ENCODE peak calls at places on chromosome 6, in four cellular contexts. R, X, A and T are unnamed samples.

GRCh38 chr6:7888587-7889357 is 21.8 kb downstream of the TXNDC5 start:
- DNase-seq in R (no peak), X (no peak), A (no peak), T (no peak)

GRCh38 chr6:35014341-35014740 is 125.3 kb downstream of the ANKS1A start:
- DNase-seq in R (no peak), X (no peak), A (no peak), T (no peak)

GRCh38 chr6:15870354-15871043 is 207.7 kb upstream of the DTNBP1 start:
- DNase-seq in R (no peak), X (no peak), A (peak), T (no peak)

GRCh38 chr6:15551262-15551661 is 111.6 kb downstream of the DTNBP1 start:
- DNase-seq in R (no peak), X (no peak), A (no peak), T (no peak)

GRCh38 chr6:123940551-123940950 is 136.9 kb downstream of the NKAIN2 start:
- DNase-seq in R (no peak), X (no peak), A (peak), T (no peak)

GRCh38 chr6:96520039-96520850 is 1.4 kb upstream of the UFL1 start:
- DNase-seq in R (no peak), X (no peak), A (peak), T (no peak)

GRCh38 chr6:11439017-11439420 is 98.5 kb upstream of the TMEM170B start:
- DNase-seq in R (no peak), X (no peak), A (no peak), T (no peak)

GRCh38 chr6:111263837-111264236 is 176.5 kb downstream of the SLC16A10 start:
- DNase-seq in R (no peak), X (no peak), A (peak), T (no peak)

GRCh38 chr6:97009781-97010492 is 85.4 kb downstream of the KLHL32 start:
- DNase-seq in R (no peak), X (no peak), A (no peak), T (no peak)

GRCh38 chr6:107713214-107713962 is 110.7 kb downstream of the SCML4 start:
- DNase-seq in R (peak), X (no peak), A (no peak), T (no peak)

GRCh38 chr6:30263734-30264133 is 50.5 kb upstream of the TRIM26 start:
- DNase-seq in R (no peak), X (no peak), A (peak), T (no peak)

GRCh38 chr6:145755682-145756081 is 20.4 kb upstream of the EPM2A start:
- DNase-seq in R (no peak), X (no peak), A (no peak), T (no peak)

GRCh38 chr6:143060806-143061596 is at the start of gene AIG1:
- DNase-seq in R (peak), X (peak), A (no peak), T (peak)

GRCh38 chr6:158204616-158205015 is 36.5 kb downstream of the GTF2H5 start:
- DNase-seq in R (no peak), X (no peak), A (no peak), T (no peak)

GRCh38 chr6:136643850-136644596 is 93.8 kb upstream of the MAP7 start:
- DNase-seq in R (peak), X (peak), A (peak), T (peak)

GRCh38 chr6:15044146-15044882 is 201.6 kb upstream of the JARID2 start:
- DNase-seq in R (no peak), X (no peak), A (no peak), T (no peak)

GRCh38 chr6:138494312-138494711 is 5.0 kb downstream of the NHSL1 start:
- DNase-seq in R (no peak), X (no peak), A (no peak), T (no peak)

GRCh38 chr6:132131777-132132176 is 180.6 kb upstream of the CCN2 start:
- DNase-seq in R (no peak), X (no peak), A (peak), T (no peak)

GRCh38 chr6:38720295-38720694 is 5.2 kb downstream of the DNAH8 start:
- DNase-seq in R (no peak), X (no peak), A (peak), T (no peak)

GRCh38 chr6:137999815-138000214 is 107.4 kb downstream of the PERP start:
- DNase-seq in R (no peak), X (no peak), A (no peak), T (no peak)

GRCh38 chr6:80872194-80872950 is 765.9 kb downstream of the BCKDHB start:
- DNase-seq in R (no peak), X (no peak), A (no peak), T (no peak)

GRCh38 chr6:131854803-131855202 is 47.0 kb downstream of the ENPP1 start:
- DNase-seq in R (no peak), X (no peak), A (no peak), T (no peak)

DNA sequence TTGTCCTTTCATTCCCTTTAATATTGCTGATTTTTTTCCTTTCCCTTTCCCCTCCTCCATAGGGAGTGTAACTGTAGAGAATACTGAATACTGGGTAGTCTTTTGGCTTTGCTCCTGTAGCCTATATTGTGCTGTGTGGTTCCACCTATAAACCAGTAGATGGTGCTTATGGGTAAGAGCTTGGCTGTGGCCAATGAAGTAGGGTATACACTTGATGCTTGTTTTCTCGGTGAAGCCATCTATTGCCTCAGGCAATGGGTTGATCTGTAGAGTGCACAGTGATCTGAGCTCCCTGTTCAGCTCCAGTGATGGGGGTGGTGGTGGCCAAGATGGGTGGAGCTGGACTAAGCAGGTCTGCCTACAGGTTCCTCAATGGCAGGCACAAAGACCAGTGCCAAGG is 203.3 kb upstream of the IMPG1 start:
- DNase-seq in R (no peak), X (no peak), A (no peak), T (no peak)
- TF ChIP-seq CTCF in R (no peak), X (no peak), A (no peak), T (peak)

DNA sequence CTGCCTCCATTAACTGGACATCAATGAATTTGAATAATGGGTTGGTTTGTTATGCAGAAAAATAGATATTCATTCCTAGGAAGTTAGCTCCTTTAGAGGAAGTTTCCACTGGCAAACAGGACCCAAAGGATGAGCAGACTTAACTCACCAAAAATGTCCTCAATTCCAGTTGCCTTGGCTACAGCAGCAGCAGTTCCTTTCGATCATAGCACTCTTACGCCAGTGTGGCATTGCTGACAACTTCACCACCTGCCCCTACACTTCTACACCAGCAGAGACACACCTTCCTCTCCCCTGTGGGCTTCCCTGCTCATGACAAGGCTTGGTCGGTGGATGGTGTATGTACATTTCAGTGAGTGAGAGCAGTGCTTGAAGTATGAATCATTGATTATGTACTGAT is 532.8 kb downstream of the QKI start:
- DNase-seq in R (no peak), X (no peak), A (no peak), T (no peak)
- TF ChIP-seq CTCF in R (no peak), X (no peak), A (no peak), T (no peak)

GRCh38 chr6:113184291-113184690 is 672.9 kb upstream of the MARCKS start:
- DNase-seq in R (no peak), X (no peak), A (no peak), T (no peak)
- TF ChIP-seq CTCF in R (no peak), X (no peak), A (no peak), T (no peak)

DNA sequence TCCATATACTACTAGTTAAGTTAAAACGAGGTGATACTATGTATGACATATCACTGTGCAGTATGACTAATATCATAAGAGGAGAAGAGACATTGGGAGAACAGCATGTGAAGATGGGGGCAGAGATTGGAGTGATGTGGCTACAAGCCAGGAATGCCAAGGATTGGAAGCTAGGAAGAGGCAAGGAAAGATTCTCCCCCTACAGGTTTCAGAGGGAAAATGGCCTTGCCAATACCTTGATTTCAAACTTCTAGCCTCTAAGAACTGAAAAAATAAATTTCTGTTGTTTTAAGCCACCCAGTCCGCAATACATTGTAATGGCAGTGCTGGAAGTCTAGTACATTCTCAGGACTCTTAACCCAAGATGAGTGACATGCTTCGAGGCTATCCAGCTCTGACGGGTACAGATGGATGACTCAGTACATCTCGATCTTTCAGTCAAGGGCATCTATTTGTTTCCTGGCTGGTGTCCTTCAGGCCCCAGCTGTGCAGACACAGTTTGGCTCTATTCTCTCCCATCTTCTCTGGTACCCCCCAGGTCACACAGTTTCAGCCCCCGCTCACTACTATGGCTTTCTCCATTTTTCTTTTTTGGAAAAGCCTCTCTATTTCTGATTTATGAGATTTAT is 55.5 kb upstream of the THEMIS start:
- DNase-seq in R (no peak), X (no peak), A (peak), T (no peak)
- TF ChIP-seq CTCF in R (no peak), X (no peak), A (no peak), T (peak)

GRCh38 chr6:28682542-28682941 is 156.9 kb downstream of the GPX5 start:
- DNase-seq in R (no peak), X (no peak), A (no peak), T (no peak)

DNA sequence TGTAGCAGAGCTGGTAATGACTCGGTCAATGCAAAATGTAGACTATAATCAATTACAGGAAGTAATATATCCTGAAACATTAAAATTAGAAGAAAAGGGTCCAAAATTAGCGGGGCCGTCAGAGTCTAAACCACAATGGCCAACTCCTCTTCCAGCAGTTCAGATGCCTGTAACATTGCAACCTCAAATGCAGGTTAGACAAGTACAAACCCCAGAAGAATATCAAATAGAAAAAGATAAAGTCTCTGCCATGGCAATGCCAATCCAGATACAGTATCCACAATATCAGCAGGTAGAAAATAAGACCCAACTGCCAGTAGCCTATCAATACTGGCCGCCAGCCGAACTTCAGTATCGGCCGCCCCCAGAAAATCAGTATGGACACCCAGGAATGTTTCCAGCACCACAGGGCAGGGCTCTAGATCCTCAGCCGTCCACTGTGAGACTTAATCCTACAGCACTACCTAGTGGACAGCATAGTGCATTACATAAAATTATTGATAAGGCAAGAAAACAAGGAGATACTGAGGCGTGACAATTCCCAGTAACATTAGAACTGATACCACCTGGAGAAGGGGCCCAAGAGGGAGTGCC is 158.4 kb downstream of the GPX5 start:
- DNase-seq in R (no peak), X (peak), A (peak), T (peak)
- TF ChIP-seq CTCF in R (peak), X (peak), A (peak), T (peak)

GRCh38 chr6:3938715-3939376 is 89.7 kb downstream of the FAM50B start:
- DNase-seq in R (no peak), X (no peak), A (no peak), T (no peak)
- TF ChIP-seq CTCF in R (no peak), X (no peak), A (no peak), T (no peak)

DNA sequence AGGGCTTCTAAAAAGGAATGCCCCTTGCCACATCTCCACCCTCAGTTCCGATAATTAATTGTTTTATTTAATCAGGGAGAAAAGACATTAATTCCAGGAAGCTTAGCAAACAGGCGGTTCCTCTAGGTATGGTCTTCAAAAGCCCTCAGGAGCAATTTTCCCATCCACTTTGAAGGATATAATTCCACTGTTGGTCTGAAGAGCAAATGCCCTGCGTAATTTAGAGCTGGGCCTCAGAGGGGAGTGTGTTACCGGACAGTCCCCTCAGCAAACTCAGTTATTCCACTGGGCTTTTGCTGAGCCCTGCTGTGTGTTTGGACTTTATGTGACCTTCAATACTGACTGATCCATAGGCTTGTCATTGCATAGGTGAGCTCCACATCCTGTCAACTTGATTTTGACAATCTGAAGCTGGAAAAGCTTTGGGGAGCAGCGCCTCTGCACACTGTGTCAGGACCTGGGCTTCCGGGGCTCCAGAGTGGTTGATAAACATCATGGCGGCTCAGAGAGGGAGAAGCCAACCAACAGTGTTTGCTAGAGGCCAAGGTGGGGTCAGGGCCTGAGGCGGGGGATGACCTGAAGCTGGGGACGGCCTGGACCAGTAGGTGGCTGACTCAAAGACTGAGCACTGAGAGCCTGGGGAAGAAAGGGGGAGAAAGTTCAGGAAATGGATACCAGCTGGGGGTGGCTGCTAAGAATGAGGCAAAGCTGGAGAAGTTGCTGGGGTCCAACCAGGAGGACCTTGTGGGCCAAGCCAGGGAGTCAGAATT is 43.5 kb downstream of the PPP1R14C start:
- DNase-seq in R (no peak), X (no peak), A (no peak), T (no peak)
- TF ChIP-seq CTCF in R (no peak), X (no peak), A (no peak), T (no peak)

GRCh38 chr6:165686966-165687365 is 23.9 kb upstream of the PDE10A start:
- DNase-seq in R (no peak), X (no peak), A (no peak), T (no peak)

GRCh38 chr6:165694296-165694695 is 31.3 kb upstream of the PDE10A start:
- DNase-seq in R (no peak), X (no peak), A (no peak), T (no peak)

GRCh38 chr6:165692106-165692653 is 29.1 kb upstream of the PDE10A start:
- DNase-seq in R (no peak), X (no peak), A (no peak), T (no peak)

GRCh38 chr6:165685302-165685701 is 22.3 kb upstream of the PDE10A start:
- DNase-seq in R (no peak), X (no peak), A (no peak), T (no peak)

GRCh38 chr6:165689699-165690098 is 26.7 kb upstream of the PDE10A start:
- DNase-seq in R (no peak), X (no peak), A (no peak), T (no peak)
- TF ChIP-seq CTCF in R (no peak), X (no peak), A (no peak), T (peak)

DNA sequence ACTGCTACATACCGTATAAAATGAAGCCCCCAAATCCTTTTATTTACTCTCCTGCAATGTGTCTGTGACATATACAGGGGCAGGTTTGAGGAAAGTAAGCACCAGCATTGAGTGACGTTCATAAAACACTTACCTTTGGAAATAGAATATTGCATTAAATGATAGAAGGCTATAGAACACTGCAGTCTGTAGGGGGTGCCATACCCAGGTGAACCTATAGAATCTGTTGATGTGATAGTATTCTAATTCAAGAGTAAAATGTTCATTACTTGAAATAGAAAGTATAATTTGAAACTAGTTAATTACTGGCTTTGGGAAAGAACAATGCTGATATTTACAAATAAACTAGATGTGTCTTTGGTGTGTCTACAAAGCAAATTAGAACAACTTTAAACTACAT is 47.0 kb upstream of the PRL start:
- DNase-seq in R (no peak), X (no peak), A (peak), T (no peak)
- TF ChIP-seq CTCF in R (no peak), X (no peak), A (peak), T (peak)